ENCODE peak calls at places on chromosomes 5 and 9, in nine cellular contexts. U is uterus, Z is left ventricle myocardium inferior, D is A549, I is neural progenitor cell, S is AG04450, T is right cardiac atrium, F is pancreas, V is upper lobe of right lung. H is an unnamed sample.

GRCh38 chr5:177455036-177455660 is 8.5 kb downstream of the PRR7 start:
- DNase-seq in U (peak; percentile 76), Z (peak; percentile 80), D (peak; percentile 84), I (peak; percentile 94), S (no peak), T (peak; percentile 77), F (peak; percentile 96), V (peak; percentile 93), H (no peak)

GRCh38 chr9:132268725-132269352 is 85.9 kb downstream of the SETX start:
- DNase-seq in U (peak; percentile 58), Z (peak; percentile 75), D (peak; percentile 58), I (peak; percentile 74), S (peak; percentile 32), T (peak; percentile 54), F (peak; percentile 82), V (no peak), H (peak; percentile 72)

GRCh38 chr5:17441351-17441750 is 56.7 kb upstream of the TAF11L2 start:
- DNase-seq in U (no peak), Z (no peak), D (no peak), I (no peak), S (peak; percentile 82), T (no peak), F (no peak), V (no peak), H (no peak)

GRCh38 chr5:141958113-141958512 is at the start of gene PCDH12:
- DNase-seq in U (peak; percentile 49), Z (peak; percentile 61), D (no peak), I (no peak), S (no peak), T (peak; percentile 64), F (no peak), V (no peak), H (no peak)

GRCh38 chr5:140821375-140822280 is at the start of gene PCDHA5:
- DNase-seq in U (no peak), Z (no peak), D (peak; percentile 69), I (no peak), S (no peak), T (no peak), F (peak; percentile 62), V (no peak), H (no peak)

GRCh38 chr9:34961574-34962480 is 3.7 kb downstream of the PHF24 start:
- DNase-seq in U (no peak), Z (no peak), D (no peak), I (no peak), S (peak; percentile 32), T (no peak), F (no peak), V (no peak), H (no peak)

GRCh38 chr9:97046228-97046627 is 7.3 kb upstream of the CTSV start:
- DNase-seq in U (no peak), Z (no peak), D (peak; percentile 41), I (no peak), S (no peak), T (no peak), F (peak; percentile 70), V (peak; percentile 80), H (peak; percentile 66)

GRCh38 chr5:14038341-14038959 is 94.0 kb upstream of the DNAH5 start:
- DNase-seq in U (no peak), Z (no peak), D (peak; percentile 69), I (no peak), S (peak; percentile 78), T (no peak), F (no peak), V (no peak), H (no peak)

GRCh38 chr9:127599550-127599891 is 12.6 kb upstream of the STXBP1 start:
- DNase-seq in U (no peak), Z (no peak), D (no peak), I (no peak), S (no peak), T (no peak), F (no peak), V (no peak), H (no peak)

GRCh38 chr9:136840877-136841645 is 1.2 kb upstream of the AJM1 start:
- DNase-seq in U (no peak), Z (no peak), D (no peak), I (peak; percentile 51), S (peak; percentile 38), T (no peak), F (peak; percentile 84), V (no peak), H (no peak)

GRCh38 chr5:134784241-134784920 is 25.8 kb downstream of the DDX46 start:
- DNase-seq in U (no peak), Z (no peak), D (no peak), I (no peak), S (no peak), T (no peak), F (no peak), V (no peak), H (no peak)

GRCh38 chr5:95439801-95440493 is 48.8 kb downstream of the FAM81B start:
- DNase-seq in U (no peak), Z (no peak), D (no peak), I (no peak), S (no peak), T (no peak), F (no peak), V (no peak), H (no peak)

GRCh38 chr5:111122398-111122797 is 30.2 kb downstream of the WDR36 start:
- DNase-seq in U (no peak), Z (no peak), D (no peak), I (no peak), S (no peak), T (no peak), F (no peak), V (no peak), H (no peak)

GRCh38 chr9:76321185-76321828 is 72.9 kb downstream of the RFK start:
- DNase-seq in U (no peak), Z (no peak), D (peak; percentile 44), I (no peak), S (peak; percentile 51), T (no peak), F (no peak), V (no peak), H (no peak)

GRCh38 chr5:33772276-33772990 is 119.4 kb downstream of the ADAMTS12 start:
- DNase-seq in U (no peak), Z (no peak), D (no peak), I (no peak), S (peak; percentile 36), T (no peak), F (no peak), V (no peak), H (no peak)

GRCh38 chr5:150931368-150931965 is 26.7 kb upstream of the ZNF300 start:
- DNase-seq in U (no peak), Z (no peak), D (no peak), I (no peak), S (no peak), T (no peak), F (no peak), V (no peak), H (no peak)
- H3K9me3 ChIP-seq in U (peaks cover 8% of the 10 kb centered on the region), Z (peaks cover 100% of the 10 kb centered on the region), D (peaks cover 74% of the 10 kb centered on the region), I (peaks cover 38% of the 10 kb centered on the region), S (peaks cover 36% of the 10 kb centered on the region), T (peaks cover 18% of the 10 kb centered on the region), F (peaks cover 37% of the 10 kb centered on the region), V (peaks cover 76% of the 10 kb centered on the region), H (peaks cover 61% of the 10 kb centered on the region)

DNA sequence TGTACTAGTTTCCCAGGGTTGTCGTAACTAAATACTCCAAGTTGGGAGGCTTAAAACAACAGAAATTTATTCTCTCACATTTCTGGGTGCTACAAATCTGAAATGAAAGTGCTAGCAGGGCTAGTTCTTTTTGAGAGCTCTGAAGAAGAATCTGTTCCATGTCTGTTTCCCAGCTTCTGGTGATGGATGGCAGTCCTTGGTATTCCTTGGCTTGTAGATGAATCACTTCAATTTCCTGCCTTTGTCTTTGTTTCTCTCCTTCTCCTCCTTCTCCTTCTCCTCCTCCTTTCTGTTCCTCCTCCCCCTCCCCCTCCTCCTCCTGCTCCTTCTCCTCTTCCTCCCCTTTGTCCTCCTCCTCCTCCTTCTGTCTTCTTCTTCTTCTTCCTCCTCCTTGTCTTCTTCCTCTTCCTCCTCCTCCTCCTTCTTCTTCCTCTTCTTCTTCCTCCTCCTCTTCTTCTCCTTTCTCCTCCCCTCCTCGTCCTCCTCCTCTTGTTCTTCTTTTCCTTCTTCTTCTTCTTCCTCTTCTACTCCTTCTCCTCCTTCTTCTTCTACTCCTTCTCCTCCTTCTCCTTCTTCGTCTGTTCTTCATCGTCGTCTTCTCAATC is 104.7 kb upstream of the ANKRD55 start:
- DNase-seq in U (no peak), Z (no peak), D (no peak), I (no peak), S (no peak), T (no peak), F (no peak), V (no peak), H (no peak)
- H3K27ac ChIP-seq in U (no peak overlapping the region), Z (no peak overlapping the region), D (no peak overlapping the region), I (no peak overlapping the region), S (no peak overlapping the region), T (no peak overlapping the region), F (no peak overlapping the region), V (no peak overlapping the region), H (no peak overlapping the region)

DNA sequence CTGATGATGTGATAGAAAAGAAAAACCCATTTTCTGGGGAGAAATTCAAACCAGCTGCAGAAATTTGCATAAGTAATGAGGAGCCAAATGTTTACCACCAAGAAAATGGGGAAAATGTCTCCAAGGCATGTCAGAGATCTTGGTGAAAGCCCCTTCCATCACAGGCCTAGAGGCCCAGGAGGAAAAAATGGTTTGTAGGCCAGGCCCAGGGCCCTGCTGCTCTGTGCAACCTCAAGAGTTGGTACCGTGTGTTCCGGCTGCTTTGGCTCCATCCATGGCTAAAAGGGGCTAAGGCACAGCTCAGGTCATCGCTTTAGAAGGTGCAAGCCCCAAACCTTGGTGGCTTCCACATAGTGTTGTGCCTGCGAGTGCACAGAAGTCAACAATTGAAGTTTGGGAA is 543.1 kb downstream of the ZNF608 start:
- DNase-seq in U (no peak), Z (no peak), D (no peak), I (no peak), S (no peak), T (no peak), F (no peak), V (no peak), H (no peak)
- H3K9me3 ChIP-seq in U (no peaks in the 10 kb centered on the region), Z (peaks cover 13% of the 10 kb centered on the region), D (peaks cover 20% of the 10 kb centered on the region), I (peaks cover 6% of the 10 kb centered on the region), S (peaks cover 9% of the 10 kb centered on the region), T (peaks cover 2% of the 10 kb centered on the region), F (no peaks in the 10 kb centered on the region), V (no peaks in the 10 kb centered on the region), H (peaks cover 5% of the 10 kb centered on the region)

GRCh38 chr9:134600836-134601638 is 40.6 kb upstream of the COL5A1 start:
- DNase-seq in U (no peak), Z (no peak), D (no peak), I (no peak), S (no peak), T (no peak), F (peak; percentile 22), V (no peak), H (peak; percentile 54)

GRCh38 chr9:134597957-134598883 is 43.4 kb upstream of the COL5A1 start:
- DNase-seq in U (no peak), Z (no peak), D (no peak), I (peak; percentile 28), S (no peak), T (no peak), F (peak; percentile 45), V (no peak), H (peak; percentile 46)

GRCh38 chr9:134600431-134600830 is 41.2 kb upstream of the COL5A1 start:
- DNase-seq in U (no peak), Z (no peak), D (no peak), I (no peak), S (no peak), T (no peak), F (no peak), V (no peak), H (no peak)

GRCh38 chr9:134597041-134597913 is 44.3 kb upstream of the COL5A1 start:
- DNase-seq in U (no peak), Z (no peak), D (no peak), I (no peak), S (no peak), T (no peak), F (peak; percentile 35), V (peak; percentile 58), H (peak; percentile 42)

GRCh38 chr9:134598884-134599245 is 42.7 kb upstream of the COL5A1 start:
- DNase-seq in U (no peak), Z (no peak), D (no peak), I (no peak), S (no peak), T (no peak), F (peak; percentile 30), V (no peak), H (no peak)
- H3K27ac ChIP-seq in U (no peak overlapping the region), Z (peak overlapping the region; percentile 58), D (peak overlapping the region; percentile 96), I (no peak overlapping the region), S (no peak overlapping the region), T (peak overlapping the region; percentile 5), F (no peak overlapping the region), V (no peak overlapping the region), H (no peak overlapping the region)

H was measured in suprapubic skin.